ENCODE peak calls at places on chromosomes 12 and 14, in nine cellular contexts. P is breast epithelium, N is lung, W is upper lobe of left lung, G is stomach, I is esophagus squamous epithelium, Z is IMR-90, J is right lobe of liver, D is mammary epithelial cell. X is an unnamed sample.

GRCh38 chr14:61051046-61051445 is 70.0 kb downstream of the SLC38A6 start:
- DNase-seq in N (no peak), Z (peak; percentile 10), G (no peak), J (no peak), W (peak; percentile 21), P (no peak), D (no peak), I (no peak), X (peak; percentile 9)

GRCh38 chr12:69274861-69275260 is 35.5 kb downstream of the CPSF6 start:
- DNase-seq in G (no peak), Z (peak; percentile 48), W (no peak), P (no peak), N (no peak), J (no peak), I (no peak), D (peak; percentile 21), X (no peak)

GRCh38 chr12:581746-582145 is 81.5 kb downstream of the NINJ2 start:
- DNase-seq in N (no peak), J (no peak), W (no peak), I (no peak), P (no peak), Z (no peak), G (no peak), D (no peak), X (no peak)

GRCh38 chr12:94112116-94112515 is 36.3 kb upstream of the PLXNC1 start:
- DNase-seq in P (no peak), I (no peak), N (no peak), J (no peak), G (no peak), W (no peak), Z (no peak), D (no peak), X (no peak)

GRCh38 chr14:94665121-94665520 is 52.9 kb downstream of the SERPINA3 start:
- DNase-seq in N (no peak), I (no peak), W (no peak), G (no peak), P (no peak), D (no peak), J (no peak), Z (peak; percentile 80), X (no peak)

GRCh38 chr12:46900734-46901463 is 75.1 kb upstream of the SLC38A4 start:
- DNase-seq in I (no peak), G (no peak), W (no peak), P (no peak), N (no peak), Z (no peak), J (no peak), D (no peak), X (no peak)

GRCh38 chr12:117662620-117663395 is 301.4 kb upstream of the NOS1 start:
- DNase-seq in N (no peak), P (no peak), I (no peak), D (no peak), W (no peak), Z (no peak), J (no peak), G (no peak), X (no peak)

GRCh38 chr12:14314801-14315200 is 50.7 kb upstream of the ATF7IP start:
- DNase-seq in W (no peak), J (no peak), P (no peak), Z (no peak), D (no peak), G (no peak), N (no peak), I (no peak), X (no peak)

GRCh38 chr12:132363661-132364347 is 34.4 kb upstream of the GALNT9 start:
- DNase-seq in D (no peak), N (no peak), P (peak; percentile 25), G (no peak), W (no peak), I (no peak), Z (no peak), J (peak; percentile 9), X (no peak)

GRCh38 chr12:121524196-121524930 is 56.5 kb downstream of the KDM2B start:
- DNase-seq in N (no peak), G (no peak), J (no peak), W (no peak), I (no peak), Z (no peak), P (no peak), D (no peak), X (no peak)

GRCh38 chr14:99529899-99530298 is 48.7 kb downstream of the CCNK start:
- DNase-seq in I (no peak), D (no peak), G (no peak), P (no peak), J (no peak), W (no peak), N (no peak), Z (peak; percentile 45), X (no peak)

GRCh38 chr12:8554451-8555195 is 13.9 kb upstream of the CLEC4E start:
- DNase-seq in Z (peak; percentile 1), D (peak; percentile 39), W (no peak), N (no peak), P (no peak), G (no peak), I (no peak), J (no peak), X (no peak)

GRCh38 chr12:80702889-80703605 is 4.4 kb upstream of the MYF6 start:
- DNase-seq in Z (peak; percentile 77), J (no peak), D (peak; percentile 78), W (no peak), G (no peak), I (no peak), N (no peak), P (no peak), X (no peak)

GRCh38 chr12:46921754-46922113 is 95.9 kb upstream of the SLC38A4 start:
- DNase-seq in N (no peak), Z (peak; percentile 79), P (no peak), J (no peak), W (no peak), D (no peak), I (no peak), G (no peak), X (no peak)

GRCh38 chr12:116441292-116441691 is 117.9 kb upstream of the MAP1LC3B2 start:
- DNase-seq in J (peak; percentile 22), N (no peak), D (no peak), P (no peak), W (peak; percentile 52), Z (peak; percentile 30), I (no peak), G (no peak), X (no peak)

GRCh38 chr12:52722680-52723079 is 19.4 kb upstream of the KRT77 start:
- DNase-seq in G (no peak), P (no peak), Z (no peak), D (no peak), I (no peak), N (no peak), W (no peak), J (no peak), X (no peak)

DNA sequence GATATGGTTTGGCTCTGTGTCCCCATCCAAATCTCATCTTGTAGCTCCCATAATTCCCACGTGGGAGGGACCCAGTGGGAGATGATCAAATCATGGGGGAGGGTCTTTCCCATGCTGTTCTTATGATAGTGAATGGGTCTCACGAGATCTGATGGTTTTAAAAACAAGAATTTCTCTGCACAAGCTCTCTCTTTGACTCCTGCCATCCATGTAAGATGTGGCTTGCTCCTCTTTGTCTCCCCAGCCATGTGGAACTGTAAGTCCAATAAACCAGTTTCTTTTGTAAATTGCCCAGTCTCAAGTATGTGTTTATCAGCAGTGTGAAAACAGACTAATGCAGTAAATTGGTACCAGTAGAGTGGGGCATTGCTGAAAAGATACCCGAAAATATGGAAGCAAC is 146.2 kb downstream of the DPF3 start:
- DNase-seq in I (no peak), J (no peak), P (no peak), D (no peak), G (no peak), Z (no peak), W (no peak), N (peak; percentile 3), X (no peak)
- H3K36me3 ChIP-seq in I (no peaks in the 10 kb centered on the region), J (no peaks in the 10 kb centered on the region), P (no peaks in the 10 kb centered on the region), D (no peaks in the 10 kb centered on the region), G (no peaks in the 10 kb centered on the region), Z (no peaks in the 10 kb centered on the region), W (no peaks in the 10 kb centered on the region), N (no peaks in the 10 kb centered on the region), X (no peaks in the 10 kb centered on the region)

DNA sequence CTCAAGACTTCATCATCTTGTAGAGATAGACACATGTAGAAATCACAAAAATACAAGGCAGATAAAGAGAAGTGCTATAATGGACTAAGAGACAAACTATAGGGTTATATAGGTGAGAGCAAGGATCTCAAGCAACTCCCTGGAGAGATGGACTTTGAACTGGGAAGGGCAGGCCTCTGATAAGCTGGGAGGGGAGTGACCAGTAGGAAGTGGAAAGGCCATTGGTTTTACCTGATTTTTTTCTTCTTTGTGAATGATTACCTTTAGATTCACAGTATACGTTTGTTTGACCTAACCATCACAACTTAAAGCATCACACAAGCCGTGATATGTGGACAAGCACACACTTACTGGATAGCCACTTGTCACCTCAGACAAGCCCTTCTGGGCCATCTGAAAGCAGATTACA is 5.2 kb upstream of the TEP1 start:
- DNase-seq in P (no peak), N (no peak), G (peak; percentile 35), Z (no peak), J (no peak), W (no peak), I (no peak), D (no peak), X (no peak)
- H3K4me3 ChIP-seq in P (no peak overlapping the region), N (no peak overlapping the region), G (no peak overlapping the region), Z (no peak overlapping the region), J (no peak overlapping the region), W (no peak overlapping the region), I (no peak overlapping the region), D (no peak overlapping the region), X (no peak overlapping the region)

GRCh38 chr12:60231301-60231700 is 635.5 kb downstream of the SLC16A7 start:
- DNase-seq in Z (no peak), J (no peak), W (no peak), P (no peak), G (no peak), D (no peak), N (no peak), I (no peak), X (no peak)

GRCh38 chr12:60223242-60223641 is 627.4 kb downstream of the SLC16A7 start:
- DNase-seq in G (no peak), P (no peak), I (no peak), W (no peak), D (no peak), N (no peak), Z (no peak), J (no peak), X (no peak)

GRCh38 chr12:60227916-60228315 is 632.1 kb downstream of the SLC16A7 start:
- DNase-seq in Z (no peak), G (no peak), W (no peak), I (no peak), N (no peak), J (no peak), D (no peak), P (no peak), X (no peak)

GRCh38 chr12:60230103-60230502 is 634.3 kb downstream of the SLC16A7 start:
- DNase-seq in I (no peak), G (no peak), N (no peak), W (no peak), J (no peak), Z (peak; percentile 59), D (no peak), P (no peak), X (no peak)

GRCh38 chr12:60225216-60226000 is 629.6 kb downstream of the SLC16A7 start:
- DNase-seq in J (no peak), I (no peak), W (no peak), Z (no peak), P (no peak), D (no peak), N (no peak), G (no peak), X (no peak)
- H3K27me3 ChIP-seq in J (no peaks in the 10 kb centered on the region), I (no peaks in the 10 kb centered on the region), W (no peaks in the 10 kb centered on the region), Z (no peaks in the 10 kb centered on the region), P (no peaks in the 10 kb centered on the region), D (no peaks in the 10 kb centered on the region), N (no peaks in the 10 kb centered on the region), G (no peaks in the 10 kb centered on the region), X (no peaks in the 10 kb centered on the region)

GRCh38 chr12:111222027-111222414 is 146.9 kb downstream of the PHETA1 start:
- DNase-seq in P (no peak), G (no peak), W (no peak), Z (no peak), J (no peak), I (no peak), D (no peak), N (no peak), X (no peak)
- H3K36me3 ChIP-seq in P (no peaks in the 10 kb centered on the region), G (no peaks in the 10 kb centered on the region), W (no peaks in the 10 kb centered on the region), Z (no peaks in the 10 kb centered on the region), J (no peaks in the 10 kb centered on the region), I (no peaks in the 10 kb centered on the region), D (no peaks in the 10 kb centered on the region), N (no peaks in the 10 kb centered on the region), X (no peaks in the 10 kb centered on the region)